ENCODE peak calls at places on chromosomes 4 and X, in nine cellular contexts. One of them, this sample, is unnamed.

GRCh38 chr4:166501941-166502382 is 628.9 kb downstream of the TLL1 start:
- DNase-seq in sigmoid colon: no peak
- DNase-seq in fibroblast of lung: peak; percentile 8
- DNase-seq in tibial artery: no peak
- DNase-seq in stomach: no peak
- DNase-seq in astrocyte: no peak
- DNase-seq in lower lobe of right lung: no peak
- DNase-seq in suprapubic skin: no peak
- DNase-seq in HCT116: peak; percentile 39
- DNase-seq in this sample: no peak

GRCh38 chr4:172707622-172708021 is 461.0 kb upstream of the GALNT7 start:
- DNase-seq in lower lobe of right lung: no peak
- DNase-seq in suprapubic skin: no peak
- DNase-seq in astrocyte: no peak
- DNase-seq in sigmoid colon: no peak
- DNase-seq in stomach: no peak
- DNase-seq in tibial artery: no peak
- DNase-seq in fibroblast of lung: no peak
- DNase-seq in HCT116: no peak
- DNase-seq in this sample: no peak

GRCh38 chrX:131032646-131033230 is 25.4 kb upstream of the ARHGAP36 start:
- DNase-seq in suprapubic skin: no peak
- DNase-seq in lower lobe of right lung: no peak
- DNase-seq in sigmoid colon: no peak
- DNase-seq in fibroblast of lung: no peak
- DNase-seq in stomach: no peak
- DNase-seq in astrocyte: no peak
- DNase-seq in HCT116: no peak
- DNase-seq in tibial artery: no peak
- DNase-seq in this sample: no peak

GRCh38 chrX:155819966-155820491 is 61.1 kb upstream of the VAMP7 start:
- DNase-seq in stomach: peak; percentile 63
- DNase-seq in HCT116: peak; percentile 75
- DNase-seq in fibroblast of lung: peak; percentile 88
- DNase-seq in tibial artery: peak; percentile 46
- DNase-seq in suprapubic skin: no peak
- DNase-seq in sigmoid colon: peak; percentile 79
- DNase-seq in astrocyte: peak; percentile 75
- DNase-seq in lower lobe of right lung: peak; percentile 52
- DNase-seq in this sample: no peak

GRCh38 chrX:9164086-9164485 is 130.2 kb upstream of the FAM9B start:
- DNase-seq in tibial artery: no peak
- DNase-seq in suprapubic skin: no peak
- DNase-seq in sigmoid colon: no peak
- DNase-seq in HCT116: no peak
- DNase-seq in astrocyte: peak; percentile 24
- DNase-seq in stomach: no peak
- DNase-seq in lower lobe of right lung: no peak
- DNase-seq in fibroblast of lung: no peak
- DNase-seq in this sample: no peak

GRCh38 chr4:19945979-19946380 is 305.7 kb upstream of the SLIT2 start:
- DNase-seq in fibroblast of lung: peak; percentile 99
- DNase-seq in HCT116: peak; percentile 32
- DNase-seq in astrocyte: peak; percentile 100
- DNase-seq in tibial artery: no peak
- DNase-seq in stomach: no peak
- DNase-seq in lower lobe of right lung: no peak
- DNase-seq in suprapubic skin: no peak
- DNase-seq in sigmoid colon: no peak
- DNase-seq in this sample: no peak

GRCh38 chrX:93422693-93423092 is 250.7 kb downstream of the NAP1L3 start:
- DNase-seq in tibial artery: no peak
- DNase-seq in sigmoid colon: no peak
- DNase-seq in HCT116: no peak
- DNase-seq in astrocyte: no peak
- DNase-seq in fibroblast of lung: peak; percentile 6
- DNase-seq in lower lobe of right lung: no peak
- DNase-seq in suprapubic skin: no peak
- DNase-seq in stomach: no peak
- DNase-seq in this sample: no peak

GRCh38 chr4:37627263-37627662 is 58.9 kb downstream of the RELL1 start:
- DNase-seq in astrocyte: peak; percentile 22
- DNase-seq in sigmoid colon: no peak
- DNase-seq in suprapubic skin: no peak
- DNase-seq in stomach: no peak
- DNase-seq in HCT116: no peak
- DNase-seq in lower lobe of right lung: no peak
- DNase-seq in fibroblast of lung: no peak
- DNase-seq in tibial artery: no peak
- DNase-seq in this sample: no peak

GRCh38 chr4:89598602-89599001 is 238.4 kb downstream of the SNCA start:
- DNase-seq in HCT116: peak; percentile 26
- DNase-seq in astrocyte: no peak
- DNase-seq in stomach: no peak
- DNase-seq in suprapubic skin: no peak
- DNase-seq in sigmoid colon: no peak
- DNase-seq in fibroblast of lung: peak; percentile 48
- DNase-seq in lower lobe of right lung: no peak
- DNase-seq in tibial artery: no peak
- DNase-seq in this sample: no peak

GRCh38 chrX:13742397-13743176 is 8.0 kb downstream of the OFD1 start:
- DNase-seq in HCT116: no peak
- DNase-seq in suprapubic skin: no peak
- DNase-seq in astrocyte: no peak
- DNase-seq in tibial artery: no peak
- DNase-seq in fibroblast of lung: no peak
- DNase-seq in lower lobe of right lung: no peak
- DNase-seq in stomach: no peak
- DNase-seq in sigmoid colon: no peak
- DNase-seq in this sample: no peak

GRCh38 chr4:153465922-153466636 is at the start of gene TMEM131L:
- DNase-seq in HCT116: peak; percentile 21
- DNase-seq in astrocyte: no peak
- DNase-seq in fibroblast of lung: peak; percentile 64
- DNase-seq in suprapubic skin: no peak
- DNase-seq in stomach: peak; percentile 72
- DNase-seq in sigmoid colon: peak; percentile 83
- DNase-seq in tibial artery: peak; percentile 67
- DNase-seq in lower lobe of right lung: peak; percentile 83
- DNase-seq in this sample: no peak

GRCh38 chr4:90317785-90318184 is 190.6 kb downstream of the CCSER1 start:
- DNase-seq in astrocyte: peak; percentile 92
- DNase-seq in lower lobe of right lung: no peak
- DNase-seq in HCT116: peak; percentile 86
- DNase-seq in sigmoid colon: no peak
- DNase-seq in stomach: no peak
- DNase-seq in fibroblast of lung: peak; percentile 96
- DNase-seq in suprapubic skin: no peak
- DNase-seq in tibial artery: no peak
- DNase-seq in this sample: no peak

GRCh38 chr4:118836763-118837507 is 1.0 kb upstream of the SEC24D start:
- DNase-seq in lower lobe of right lung: no peak
- DNase-seq in fibroblast of lung: no peak
- DNase-seq in sigmoid colon: no peak
- DNase-seq in astrocyte: no peak
- DNase-seq in suprapubic skin: no peak
- DNase-seq in tibial artery: no peak
- DNase-seq in HCT116: no peak
- DNase-seq in stomach: no peak
- DNase-seq in this sample: no peak

GRCh38 chr4:118834070-118834469 is 1.9 kb downstream of the SEC24D start:
- DNase-seq in lower lobe of right lung: no peak
- DNase-seq in suprapubic skin: no peak
- DNase-seq in sigmoid colon: no peak
- DNase-seq in HCT116: no peak
- DNase-seq in fibroblast of lung: no peak
- DNase-seq in tibial artery: no peak
- DNase-seq in astrocyte: peak; percentile 30
- DNase-seq in stomach: no peak
- DNase-seq in this sample: no peak

GRCh38 chr4:118834960-118835895 is 698 bp downstream of the SEC24D start:
- DNase-seq in fibroblast of lung: peak; percentile 82
- DNase-seq in sigmoid colon: peak; percentile 86
- DNase-seq in stomach: peak; percentile 68
- DNase-seq in tibial artery: peak; percentile 77
- DNase-seq in astrocyte: peak; percentile 94
- DNase-seq in suprapubic skin: no peak
- DNase-seq in HCT116: peak; percentile 56
- DNase-seq in lower lobe of right lung: peak; percentile 78
- DNase-seq in this sample: peak; percentile 37

GRCh38 chr4:118835896-118836762 is at the start of gene SEC24D:
- DNase-seq in suprapubic skin: peak; percentile 93
- DNase-seq in HCT116: peak; percentile 50
- DNase-seq in astrocyte: peak; percentile 65
- DNase-seq in sigmoid colon: peak; percentile 95
- DNase-seq in lower lobe of right lung: peak; percentile 92
- DNase-seq in tibial artery: peak; percentile 85
- DNase-seq in stomach: peak; percentile 91
- DNase-seq in fibroblast of lung: peak; percentile 88
- DNase-seq in this sample: peak; percentile 57

DNA sequence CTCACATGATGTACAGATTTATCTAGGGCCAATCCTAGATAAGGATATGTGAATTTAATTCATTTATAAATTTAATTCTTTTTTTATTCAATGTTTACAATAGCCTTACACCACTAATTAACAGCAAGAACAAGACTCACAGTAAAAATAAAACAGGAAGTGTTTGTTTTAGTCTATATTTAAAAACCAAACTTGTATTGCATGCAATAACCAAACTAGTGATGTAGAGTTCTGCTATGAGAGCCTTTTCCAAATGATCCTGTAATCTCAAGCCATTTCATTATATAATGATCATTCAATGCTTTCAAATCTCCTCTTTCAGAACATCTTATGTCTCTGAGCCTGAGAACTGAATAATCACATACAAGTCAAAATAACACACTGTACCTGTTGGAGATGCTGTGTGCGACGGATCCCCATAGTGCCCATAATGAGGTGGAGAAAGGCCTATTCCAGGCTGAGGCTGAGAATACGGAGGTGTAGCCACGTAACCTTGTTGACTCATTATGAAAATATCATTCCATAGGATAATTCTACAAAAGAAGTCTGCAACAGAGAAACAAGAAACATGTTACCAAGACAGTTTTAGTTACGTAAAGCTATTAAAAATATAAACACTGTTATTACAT is 2.6 kb downstream of the SEC24D start:
- DNase-seq in stomach: no peak
- DNase-seq in lower lobe of right lung: no peak
- DNase-seq in tibial artery: no peak
- DNase-seq in fibroblast of lung: no peak
- DNase-seq in astrocyte: no peak
- DNase-seq in HCT116: no peak
- DNase-seq in suprapubic skin: no peak
- DNase-seq in sigmoid colon: no peak
- DNase-seq in this sample: no peak
- TF ChIP-seq CTCF in stomach: no peak
- TF ChIP-seq CTCF in lower lobe of right lung: no peak
- TF ChIP-seq CTCF in tibial artery: no peak
- TF ChIP-seq CTCF in fibroblast of lung: no peak
- TF ChIP-seq CTCF in astrocyte: no peak
- TF ChIP-seq CTCF in HCT116: no peak
- TF ChIP-seq CTCF in suprapubic skin: no peak
- TF ChIP-seq CTCF in sigmoid colon: no peak
- TF ChIP-seq CTCF in this sample: no peak

DNA sequence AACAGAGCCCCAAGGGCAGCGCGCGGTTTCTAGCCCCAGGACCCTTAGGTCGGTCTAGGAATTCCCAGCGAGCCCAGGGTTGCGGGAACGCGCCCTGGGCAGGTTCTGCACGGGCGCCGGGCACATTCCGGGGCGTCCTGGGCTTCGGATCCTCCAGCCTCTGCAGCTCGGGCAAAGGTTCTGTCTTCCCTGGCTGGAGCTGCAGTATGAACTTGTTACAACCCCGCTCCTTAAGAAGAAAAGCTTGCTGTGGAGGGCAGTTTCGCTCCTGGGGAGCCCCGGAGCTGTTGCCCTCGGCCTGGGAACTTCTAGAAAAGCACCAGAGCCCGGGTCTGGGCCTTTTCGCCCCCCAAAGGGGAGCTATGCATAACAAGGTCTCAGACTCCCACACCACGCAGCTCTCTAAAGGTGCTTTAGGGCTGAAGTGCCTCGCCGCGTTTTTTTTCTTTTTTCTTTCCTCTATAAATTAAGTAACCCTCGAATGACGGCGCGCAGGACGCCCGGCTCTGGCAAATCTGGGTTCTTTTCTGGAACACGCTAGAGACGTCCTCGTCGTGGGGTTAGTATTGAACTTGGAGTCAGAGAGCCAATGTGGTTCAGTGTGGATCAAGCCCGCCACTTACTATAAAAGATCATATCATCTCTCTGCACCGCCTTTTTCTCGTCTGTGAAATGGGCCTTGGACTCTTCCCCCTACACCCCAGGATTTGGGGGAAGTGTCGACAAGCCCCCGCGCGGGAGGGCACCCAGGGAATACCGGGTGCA is 5.7 kb downstream of the MSX1 start:
- DNase-seq in fibroblast of lung: no peak
- DNase-seq in HCT116: no peak
- DNase-seq in sigmoid colon: no peak
- DNase-seq in tibial artery: no peak
- DNase-seq in suprapubic skin: no peak
- DNase-seq in lower lobe of right lung: no peak
- DNase-seq in stomach: no peak
- DNase-seq in astrocyte: no peak
- DNase-seq in this sample: no peak
- H3K4me1 ChIP-seq in fibroblast of lung: no peaks in the 10 kb centered on the region
- H3K4me1 ChIP-seq in HCT116: peaks cover 3% of the 10 kb centered on the region
- H3K4me1 ChIP-seq in sigmoid colon: peaks cover 52% of the 10 kb centered on the region
- H3K4me1 ChIP-seq in tibial artery: peaks cover 56% of the 10 kb centered on the region
- H3K4me1 ChIP-seq in suprapubic skin: peaks cover 61% of the 10 kb centered on the region
- H3K4me1 ChIP-seq in lower lobe of right lung: peaks cover 25% of the 10 kb centered on the region
- H3K4me1 ChIP-seq in stomach: peaks cover 68% of the 10 kb centered on the region
- H3K4me1 ChIP-seq in astrocyte: peaks cover 21% of the 10 kb centered on the region
- H3K4me1 ChIP-seq in this sample: peaks cover 20% of the 10 kb centered on the region

GRCh38 chr4:1009647-1010521 is 1.5 kb upstream of the FGFRL1 start:
- DNase-seq in fibroblast of lung: peak; percentile 51
- DNase-seq in lower lobe of right lung: peak; percentile 79
- DNase-seq in tibial artery: peak; percentile 55
- DNase-seq in sigmoid colon: peak; percentile 86
- DNase-seq in stomach: peak; percentile 79
- DNase-seq in astrocyte: no peak
- DNase-seq in HCT116: no peak
- DNase-seq in suprapubic skin: no peak
- DNase-seq in this sample: no peak
- H3K27ac ChIP-seq in fibroblast of lung: no peak overlapping the region
- H3K27ac ChIP-seq in lower lobe of right lung: peak overlapping the region; percentile 75
- H3K27ac ChIP-seq in tibial artery: peak overlapping the region; percentile 69
- H3K27ac ChIP-seq in sigmoid colon: peak overlapping the region; percentile 70
- H3K27ac ChIP-seq in stomach: peak overlapping the region; percentile 80
- H3K27ac ChIP-seq in astrocyte: no peak overlapping the region
- H3K27ac ChIP-seq in HCT116: peak overlapping the region; percentile 24
- H3K27ac ChIP-seq in suprapubic skin: peak overlapping the region; percentile 85
- H3K27ac ChIP-seq in this sample: peak overlapping the region; percentile 79

DNA sequence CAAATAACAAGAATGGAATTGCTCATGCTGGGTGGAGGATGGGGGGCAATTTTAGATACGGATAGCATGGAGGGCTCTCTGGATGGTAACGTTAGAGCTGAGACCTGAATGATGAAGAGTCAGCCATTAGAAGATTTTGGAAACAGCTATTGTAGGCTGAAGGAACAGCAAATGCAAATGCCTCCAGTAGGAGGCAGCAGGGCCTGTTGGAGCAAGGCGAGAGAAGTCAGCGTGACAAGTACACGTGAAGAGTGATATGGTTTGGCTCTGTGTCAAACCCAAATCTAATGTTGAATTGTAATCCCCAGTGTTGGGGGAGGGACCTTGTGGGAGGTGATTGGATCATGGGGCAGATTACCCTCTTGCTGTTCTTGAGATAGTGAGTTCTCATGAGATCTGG is 59.3 kb upstream of the SOD3 start:
- DNase-seq in sigmoid colon: no peak
- DNase-seq in suprapubic skin: no peak
- DNase-seq in lower lobe of right lung: peak; percentile 52
- DNase-seq in astrocyte: no peak
- DNase-seq in tibial artery: no peak
- DNase-seq in HCT116: peak; percentile 27
- DNase-seq in stomach: no peak
- DNase-seq in fibroblast of lung: peak; percentile 10
- DNase-seq in this sample: no peak
- TF ChIP-seq CTCF in sigmoid colon: no peak
- TF ChIP-seq CTCF in suprapubic skin: no peak
- TF ChIP-seq CTCF in lower lobe of right lung: peak; percentile 38
- TF ChIP-seq CTCF in astrocyte: peak; percentile 21
- TF ChIP-seq CTCF in tibial artery: no peak
- TF ChIP-seq CTCF in HCT116: peak; percentile 33
- TF ChIP-seq CTCF in stomach: no peak
- TF ChIP-seq CTCF in fibroblast of lung: peak; percentile 18
- TF ChIP-seq CTCF in this sample: no peak